ENCODE peak calls at places on chromosomes 3 and 15, in five cellular contexts. N, A, P, R and B are unnamed samples.

GRCh38 chr3:185149591-185149990 is 3.3 kb downstream of the C3orf70 start:
- DNase-seq in P (no peak), N (no peak), A (no peak), R (no peak), B (no peak)

GRCh38 chr3:14016900-14017475 is 107.7 kb downstream of the CHCHD4 start:
- DNase-seq in A (no peak), P (peak), N (no peak), R (no peak), B (no peak)

GRCh38 chr15:74817370-74817737 is 4.7 kb downstream of the LMAN1L start:
- DNase-seq in P (peak), A (no peak), N (no peak), R (peak), B (peak)

GRCh38 chr15:95169701-95170459 is 938.5 kb downstream of the MCTP2 start:
- DNase-seq in P (no peak), R (no peak), A (no peak), N (no peak), B (no peak)

GRCh38 chr3:195039180-195039843 is 231.6 kb downstream of the XXYLT1 start:
- DNase-seq in P (no peak), R (no peak), A (no peak), N (no peak), B (no peak)

GRCh38 chr3:109803274-109803673 is 465.9 kb upstream of the DPPA4 start:
- DNase-seq in N (no peak), A (no peak), P (peak), R (no peak), B (peak)

GRCh38 chr3:177705976-177706866 is 508.9 kb upstream of the TBL1XR1 start:
- DNase-seq in P (no peak), R (peak), N (no peak), A (no peak), B (no peak)

GRCh38 chr15:40006003-40006402 is 33.0 kb downstream of the SRP14 start:
- DNase-seq in R (no peak), N (no peak), P (no peak), A (no peak), B (peak)

GRCh38 chr15:66947471-66947870 is 117.9 kb upstream of the SMAD3 start:
- DNase-seq in A (no peak), R (no peak), P (no peak), N (no peak), B (no peak)

GRCh38 chr15:70632981-70633380 is 130.4 kb downstream of the UACA start:
- DNase-seq in A (no peak), N (no peak), R (no peak), P (no peak), B (no peak)

DNA sequence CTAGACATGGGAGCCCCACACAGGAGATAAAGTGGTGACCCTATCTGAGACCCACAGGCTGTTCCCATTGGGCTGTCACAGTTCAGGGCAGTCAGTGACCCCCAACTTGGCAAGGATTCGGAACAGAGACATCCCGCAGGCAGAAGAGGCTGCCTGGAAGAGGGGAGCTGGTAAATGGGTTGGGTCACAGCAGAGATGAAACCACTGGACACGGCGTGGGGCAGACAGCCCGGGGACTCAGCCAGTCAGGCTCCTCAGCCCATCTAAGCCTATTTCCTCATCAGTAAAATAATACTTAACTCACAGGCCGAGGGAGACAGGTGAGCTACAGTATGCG is 1.8 kb downstream of the CLN6 start:
- DNase-seq in P (no peak), R (no peak), N (no peak), A (no peak), B (no peak)
- H3K4me3 ChIP-seq in P (no peak), R (no peak), N (peak), A (peak), B (peak)

DNA sequence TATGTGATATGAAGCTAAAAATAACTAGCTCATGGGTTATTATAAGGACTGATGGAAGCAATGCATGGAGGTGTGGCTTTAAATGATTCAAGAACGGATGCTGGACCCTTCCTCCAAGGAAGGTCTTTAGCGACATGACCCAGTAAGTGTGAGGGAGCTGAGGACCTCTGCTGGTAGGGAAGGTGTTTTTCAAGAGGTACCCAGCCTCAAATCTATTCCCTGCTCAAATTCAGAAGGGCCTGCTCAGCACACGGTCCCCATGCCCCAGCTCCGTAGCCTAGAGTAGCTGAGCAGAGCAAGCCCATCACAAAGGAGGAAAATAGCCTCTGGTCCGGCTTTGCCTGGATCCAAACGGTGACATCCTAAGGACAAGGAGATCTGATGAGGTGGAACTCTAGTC is 266.2 kb upstream of the IGF1R start:
- DNase-seq in P (no peak), N (no peak), A (no peak), R (no peak), B (no peak)
- TF ChIP-seq CTCF in P (no peak), N (no peak), A (no peak), R (no peak), B (no peak)

GRCh38 chr3:72591522-72592421 is 256.5 kb downstream of the SHQ1 start:
- DNase-seq in A (no peak), R (peak), P (peak), N (no peak), B (peak)
- H3K4me3 ChIP-seq in A (no peak), R (no peak), P (no peak), N (no peak), B (no peak)

GRCh38 chr3:50299929-50300680 is 900 bp upstream of the HYAL3 start:
- DNase-seq in P (peak), R (peak), N (no peak), A (no peak), B (peak)

GRCh38 chr3:50297384-50297775 is 1.8 kb downstream of the HYAL3 start:
- DNase-seq in P (no peak), R (peak), A (no peak), N (no peak), B (no peak)

GRCh38 chr3:50297896-50298725 is 1.1 kb downstream of the HYAL3 start:
- DNase-seq in P (no peak), N (no peak), A (peak), R (peak), B (no peak)

GRCh38 chr3:50299638-50299928 is 378 bp upstream of the HYAL3 start:
- DNase-seq in R (no peak), P (no peak), A (no peak), N (no peak), B (no peak)

DNA sequence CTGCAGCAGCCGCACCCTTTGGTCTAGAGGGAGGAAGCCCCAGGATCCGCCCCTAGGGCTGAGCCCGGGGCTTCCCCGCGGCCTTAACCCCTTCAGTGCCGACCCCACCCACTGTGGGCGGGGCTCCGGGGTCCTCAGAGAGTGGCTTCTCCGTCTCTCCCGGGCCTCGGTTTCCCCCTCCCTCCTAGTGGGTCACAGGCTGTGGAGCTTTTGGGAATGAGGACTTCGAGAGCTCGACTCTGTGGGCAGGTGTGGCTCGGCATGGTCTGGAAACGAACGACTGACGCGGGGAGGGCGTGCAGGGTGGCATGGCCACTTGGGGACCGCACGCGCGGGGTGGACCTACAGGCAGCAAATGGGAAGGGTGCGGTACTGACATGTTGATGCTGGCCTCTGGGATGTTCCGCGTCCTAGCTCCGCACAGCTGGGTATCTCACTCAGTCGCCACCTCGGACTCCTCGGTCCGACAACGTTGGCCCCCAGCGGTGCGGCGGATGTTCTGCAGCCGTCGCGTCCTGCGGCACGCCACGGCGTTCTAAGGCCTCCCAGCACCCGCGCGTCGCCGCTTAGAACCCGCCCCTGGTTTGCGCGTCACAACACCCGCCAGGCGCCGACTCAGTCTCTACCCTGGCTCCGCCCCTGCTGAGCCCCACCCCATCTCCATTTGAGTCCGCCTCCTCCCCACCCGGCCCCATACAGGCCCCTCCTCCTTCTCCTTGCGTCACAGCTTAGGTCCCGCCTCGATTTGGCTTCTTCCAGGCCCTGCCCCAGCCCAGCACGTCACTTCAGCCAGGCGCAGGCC is at the start of the genes HYAL3 and NAA80:
- DNase-seq in R (peak), P (peak), N (peak), A (peak), B (peak)
- TF ChIP-seq CTCF in R (peak), P (peak), N (peak), A (no peak), B (peak)

GRCh38 chr15:52651868-52652267 is 27.3 kb downstream of the ATOSA start:
- DNase-seq in P (peak), R (peak), A (peak), N (peak), B (peak)
- H3K4me3 ChIP-seq in P (peak), R (peak), A (peak), N (no peak), B (peak)

GRCh38 chr15:25347707-25348106 is 91.1 kb downstream of the UBE3A start:
- DNase-seq in P (no peak), N (no peak), R (no peak), A (no peak), B (no peak)

GRCh38 chr15:25346371-25346770 is 92.5 kb downstream of the UBE3A start:
- DNase-seq in N (no peak), A (no peak), P (peak), R (no peak), B (no peak)

GRCh38 chr15:25339431-25339830 is 99.4 kb downstream of the UBE3A start:
- DNase-seq in N (no peak), A (no peak), R (no peak), P (no peak), B (no peak)

GRCh38 chr15:25345943-25346342 is 92.9 kb downstream of the UBE3A start:
- DNase-seq in R (peak), N (no peak), A (no peak), P (peak), B (peak)

GRCh38 chr15:25342629-25343028 is 96.2 kb downstream of the UBE3A start:
- DNase-seq in N (no peak), R (no peak), A (no peak), P (no peak), B (no peak)
- TF ChIP-seq CTCF in N (no peak), R (no peak), A (no peak), P (no peak), B (no peak)

GRCh38 chr3:196168808-196169391 is 42.3 kb downstream of the ZDHHC19 start:
- DNase-seq in R (no peak), N (no peak), A (no peak), P (no peak), B (no peak)
- H3K4me3 ChIP-seq in R (no peak), N (no peak), A (no peak), P (no peak), B (no peak)

DNA sequence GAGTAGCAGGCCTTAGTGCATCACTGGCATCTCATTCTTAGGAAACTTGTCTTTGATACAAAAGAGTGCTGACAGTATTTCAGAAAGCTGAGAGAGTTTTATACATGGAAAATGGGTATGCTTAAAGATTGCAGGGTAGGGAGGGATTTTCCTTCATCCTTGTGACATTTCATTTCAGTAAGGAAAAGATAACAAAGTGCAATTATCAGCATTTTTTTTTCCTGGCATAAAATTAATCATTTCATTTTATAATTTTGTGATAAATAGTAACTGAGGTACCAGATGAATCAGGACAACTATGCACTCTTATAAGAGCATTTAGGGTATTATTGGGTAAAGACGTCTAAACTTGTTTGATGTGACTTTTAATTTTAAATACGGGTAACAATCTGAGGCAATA is 10.3 kb downstream of the KBTBD8 start:
- DNase-seq in R (no peak), P (no peak), N (no peak), A (no peak), B (no peak)
- TF ChIP-seq CTCF in R (no peak), P (no peak), N (no peak), A (no peak), B (no peak)

DNA sequence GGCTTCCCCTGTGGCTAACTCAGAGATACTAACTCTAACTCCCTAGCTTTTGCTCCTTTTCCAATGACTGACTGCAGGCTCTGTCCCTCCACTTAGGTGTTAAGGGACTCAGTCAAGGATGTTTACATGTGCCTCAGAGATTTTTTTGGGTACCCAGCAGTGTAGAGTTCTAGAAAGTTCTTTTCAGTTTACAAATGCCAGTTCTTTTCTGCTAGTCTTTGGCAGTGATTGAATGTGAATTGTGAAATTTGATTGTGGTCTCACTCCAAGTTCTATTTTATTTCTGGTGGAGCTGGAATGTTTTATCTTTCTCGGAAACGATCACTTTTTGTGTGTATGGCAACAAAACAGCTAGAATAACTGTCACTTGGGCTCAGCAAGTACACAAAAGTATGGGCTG is 60.6 kb downstream of the IL1RAP start:
- DNase-seq in R (no peak), A (no peak), P (no peak), N (no peak), B (peak)
- H3K4me3 ChIP-seq in R (no peak), A (no peak), P (no peak), N (no peak), B (no peak)

DNA sequence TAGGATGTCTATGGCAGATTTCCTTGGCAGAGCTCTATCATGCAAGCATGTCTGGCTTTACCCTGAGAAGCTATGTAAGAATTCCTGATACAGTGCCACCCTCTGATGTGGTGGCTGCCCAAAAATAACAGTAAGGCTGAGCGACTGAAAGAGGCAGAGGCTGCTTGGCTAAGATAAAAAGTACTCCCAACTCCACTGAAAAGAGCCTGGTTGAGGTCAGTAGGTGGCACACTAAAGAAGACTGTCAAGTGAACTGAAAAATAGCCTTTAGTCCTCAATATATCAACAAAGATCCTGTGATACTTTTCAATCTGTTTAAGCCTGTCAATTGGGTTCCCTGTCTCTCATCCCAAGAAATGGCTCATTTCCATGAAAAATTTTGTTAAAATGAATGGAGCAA is 31.7 kb downstream of the BTLA start:
- DNase-seq in R (no peak), A (no peak), N (no peak), P (no peak), B (no peak)
- TF ChIP-seq CTCF in R (no peak), A (no peak), N (no peak), P (no peak), B (no peak)